ENCODE peak calls at places on chromosome 21, in four cellular contexts. H is HFF-Myc; E is activated T-helper 9 cell treated with anti-CD3 and anti-CD28 coated beads, Interleukin-2, amount 50 U/mL, for 16 hours; J is COR-L47. L is an unnamed sample.

GRCh38 chr21:38683222-38683621 is 122.5 kb upstream of the ETS2 start:
- DNase-seq in H (no peak), E (no peak), J (no peak), L (no peak)

GRCh38 chr21:45341779-45342178 is 54.1 kb upstream of the POFUT2 start:
- DNase-seq in H (no peak), E (no peak), J (peak; percentile 86), L (no peak)

GRCh38 chr21:42980959-42981523 is 6.7 kb downstream of the PKNOX1 start:
- DNase-seq in H (no peak), E (no peak), J (no peak), L (no peak)

GRCh38 chr21:26739189-26739588 is 106.0 kb downstream of the ADAMTS1 start:
- DNase-seq in H (no peak), E (no peak), J (no peak), L (no peak)

GRCh38 chr21:34693192-34693810 is 24.5 kb downstream of the CLIC6 start:
- DNase-seq in H (peak; percentile 48), E (no peak), J (peak; percentile 66), L (no peak)

GRCh38 chr21:43769325-43769958 is 6.7 kb downstream of the CSTB start:
- DNase-seq in H (no peak), E (no peak), J (no peak), L (no peak)

GRCh38 chr21:33281101-33281652 is 15.0 kb downstream of the IL10RB start:
- DNase-seq in H (no peak), E (no peak), J (no peak), L (no peak)

GRCh38 chr21:37904879-37905278 is 11.4 kb downstream of the KCNJ6 start:
- DNase-seq in H (no peak), E (no peak), J (no peak), L (no peak)

GRCh38 chr21:37292946-37293345 is 25.8 kb upstream of the VPS26C start:
- DNase-seq in H (no peak), E (no peak), J (no peak), L (no peak)

GRCh38 chr21:44628707-44629391 is 2.0 kb downstream of the KRTAP10-9 start:
- DNase-seq in H (no peak), E (no peak), J (no peak), L (no peak)

GRCh38 chr21:41926068-41926806 is 27.6 kb downstream of the C2CD2 start:
- DNase-seq in H (no peak), E (no peak), J (no peak), L (no peak)

GRCh38 chr21:42666023-42666747 is 12.8 kb downstream of the PDE9A start:
- DNase-seq in H (no peak), E (no peak), J (no peak), L (peak; percentile 31)

GRCh38 chr21:43297989-43298388 is 128.9 kb downstream of the SIK1 start:
- DNase-seq in H (no peak), E (no peak), J (no peak), L (no peak)